ENCODE peak calls at places on chromosome 5, in four cellular contexts. O is K562, Z is HL-60, V is GM12891. P is an unnamed sample.

GRCh38 chr5:165630211-165630866 is 2124.9 kb downstream of the MAT2B start:
- DNase-seq in O (peak; percentile 32), Z (peak; percentile 31), V (peak; percentile 20), P (peak; percentile 2)

GRCh38 chr5:80255425-80255751 is 460 bp downstream of the SERINC5 start:
- DNase-seq in O (peak; percentile 72), Z (no peak), V (peak; percentile 35), P (no peak)

GRCh38 chr5:157651623-157652376 is 438 bp downstream of the SOX30 start:
- DNase-seq in O (no peak), Z (no peak), V (peak; percentile 64), P (peak; percentile 21)

GRCh38 chr5:37789991-37790390 is 49.9 kb downstream of the GDNF start:
- DNase-seq in O (no peak), Z (no peak), V (no peak), P (no peak)

GRCh38 chr5:83724001-83724400 is 3.3 kb upstream of the HAPLN1 start:
- DNase-seq in O (no peak), Z (no peak), V (no peak), P (no peak)

GRCh38 chr5:1744393-1745189 is 55.0 kb downstream of the MRPL36 start:
- DNase-seq in O (no peak), Z (no peak), V (no peak), P (no peak)

GRCh38 chr5:142679744-142680143 is 6.1 kb downstream of the FGF1 start:
- DNase-seq in O (no peak), Z (no peak), V (no peak), P (no peak)

GRCh38 chr5:135890867-135891266 is 4.8 kb downstream of the IL9 start:
- DNase-seq in O (no peak), Z (no peak), V (no peak), P (peak; percentile 15)

GRCh38 chr5:58786904-58787303 is 204.0 kb downstream of the RAB3C start:
- DNase-seq in O (no peak), Z (no peak), V (no peak), P (no peak)

GRCh38 chr5:143879646-143880045 is 67.7 kb downstream of the HMHB1 start:
- DNase-seq in O (no peak), Z (no peak), V (no peak), P (no peak)

GRCh38 chr5:89313804-89314588 is 431.0 kb upstream of the MEF2C start:
- DNase-seq in O (peak; percentile 15), Z (no peak), V (peak; percentile 4), P (peak; percentile 99)

GRCh38 chr5:93705896-93706295 is 35.5 kb downstream of the POU5F2 start:
- DNase-seq in O (no peak), Z (no peak), V (no peak), P (no peak)

GRCh38 chr5:3584724-3585531 is 10.7 kb upstream of the IRX1 start:
- DNase-seq in O (no peak), Z (no peak), V (no peak), P (no peak)

GRCh38 chr5:132298305-132298704 is 4.1 kb downstream of the SLC22A4 start:
- DNase-seq in O (no peak), Z (peak; percentile 47), V (no peak), P (no peak)

GRCh38 chr5:176723440-176723839 is 76.2 kb downstream of the TSPAN17 start:
- DNase-seq in O (no peak), Z (no peak), V (no peak), P (no peak)

GRCh38 chr5:72556351-72557146 is 49.3 kb upstream of the ZNF366 start:
- DNase-seq in O (no peak), Z (peak; percentile 14), V (peak; percentile 53), P (peak; percentile 5)
- TF ChIP-seq SPI1 in O (no peak), Z (no peak), V (no peak), P (no peak)

GRCh38 chr5:73282923-73283322 is 109.9 kb downstream of the TMEM174 start:
- DNase-seq in O (no peak), Z (no peak), V (no peak), P (no peak)
- TF ChIP-seq SPI1 in O (no peak), Z (no peak), V (no peak), P (no peak)

DNA sequence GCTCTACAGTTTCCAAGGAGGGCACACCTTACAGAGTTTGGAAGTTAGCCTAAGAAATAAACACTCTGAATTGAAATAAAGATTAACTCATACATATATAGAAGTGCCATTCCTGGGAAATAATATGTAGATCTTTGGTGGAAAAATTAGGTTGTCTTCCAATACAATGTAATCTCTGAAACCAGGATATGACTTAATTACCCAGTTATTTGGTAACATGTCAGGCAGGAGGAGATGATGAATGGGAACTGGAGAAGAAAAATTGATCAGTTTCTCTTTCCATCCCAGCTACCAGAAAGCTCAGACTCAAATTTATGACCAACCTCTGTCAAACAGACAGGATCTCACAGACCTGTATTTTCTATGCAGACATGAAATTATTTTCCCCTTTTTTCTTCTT is 215.2 kb upstream of the SNX2 start:
- DNase-seq in O (no peak), Z (no peak), V (no peak), P (no peak)
- TF ChIP-seq SPI1 in O (no peak), Z (no peak), V (no peak), P (no peak)

GRCh38 chr5:180522350-180522749 is 28.2 kb downstream of the CNOT6 start:
- DNase-seq in O (no peak), Z (no peak), V (no peak), P (no peak)

GRCh38 chr5:180523629-180524466 is 29.7 kb downstream of the CNOT6 start:
- DNase-seq in O (no peak), Z (no peak), V (no peak), P (no peak)

GRCh38 chr5:180527659-180528058 is 33.5 kb downstream of the CNOT6 start:
- DNase-seq in O (no peak), Z (no peak), V (no peak), P (no peak)

GRCh38 chr5:180525363-180525762 is 31.2 kb downstream of the CNOT6 start:
- DNase-seq in O (no peak), Z (no peak), V (no peak), P (no peak)

GRCh38 chr5:180526265-180526664 is 32.1 kb downstream of the CNOT6 start:
- DNase-seq in O (no peak), Z (no peak), V (no peak), P (no peak)
- TF ChIP-seq SPI1 in O (no peak), Z (no peak), V (no peak), P (no peak)

GRCh38 chr5:150644058-150644457 is 3.6 kb downstream of the SYNPO start:
- DNase-seq in O (no peak), Z (no peak), V (no peak), P (no peak)

GRCh38 chr5:150641826-150642566 is 1.5 kb downstream of the SYNPO start:
- DNase-seq in O (no peak), Z (no peak), V (no peak), P (no peak)

GRCh38 chr5:150642991-150643710 is 2.7 kb downstream of the SYNPO start:
- DNase-seq in O (no peak), Z (no peak), V (no peak), P (no peak)

GRCh38 chr5:150641006-150641570 is 628 bp downstream of the SYNPO start:
- DNase-seq in O (no peak), Z (no peak), V (no peak), P (no peak)

DNA sequence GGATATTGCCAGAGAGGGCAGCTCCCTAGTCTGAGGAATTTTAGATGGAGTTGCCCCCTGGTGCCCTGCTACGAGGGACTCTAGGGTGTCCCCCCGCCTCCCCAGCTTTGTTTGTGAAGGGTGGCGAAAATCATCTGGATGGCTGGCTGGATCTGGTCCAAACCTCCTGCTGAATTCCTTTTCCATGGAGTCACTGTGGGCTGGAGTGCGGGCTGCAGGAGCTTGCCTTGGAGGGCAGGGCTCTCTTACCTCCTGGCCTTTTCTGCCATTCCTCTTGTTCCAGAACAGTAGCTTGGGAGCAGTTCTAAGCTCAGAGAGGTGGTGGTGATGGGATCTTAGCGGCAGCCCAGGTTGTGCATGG is 2.1 kb downstream of the SYNPO start:
- DNase-seq in O (no peak), Z (no peak), V (no peak), P (no peak)
- TF ChIP-seq SPI1 in O (no peak), Z (no peak), V (no peak), P (no peak)

GRCh38 chr5:28917631-28918030 is 1879.2 kb upstream of the CDH9 start:
- DNase-seq in O (no peak), Z (no peak), V (no peak), P (no peak)
- TF ChIP-seq SPI1 in O (no peak), Z (no peak), V (no peak), P (no peak)

DNA sequence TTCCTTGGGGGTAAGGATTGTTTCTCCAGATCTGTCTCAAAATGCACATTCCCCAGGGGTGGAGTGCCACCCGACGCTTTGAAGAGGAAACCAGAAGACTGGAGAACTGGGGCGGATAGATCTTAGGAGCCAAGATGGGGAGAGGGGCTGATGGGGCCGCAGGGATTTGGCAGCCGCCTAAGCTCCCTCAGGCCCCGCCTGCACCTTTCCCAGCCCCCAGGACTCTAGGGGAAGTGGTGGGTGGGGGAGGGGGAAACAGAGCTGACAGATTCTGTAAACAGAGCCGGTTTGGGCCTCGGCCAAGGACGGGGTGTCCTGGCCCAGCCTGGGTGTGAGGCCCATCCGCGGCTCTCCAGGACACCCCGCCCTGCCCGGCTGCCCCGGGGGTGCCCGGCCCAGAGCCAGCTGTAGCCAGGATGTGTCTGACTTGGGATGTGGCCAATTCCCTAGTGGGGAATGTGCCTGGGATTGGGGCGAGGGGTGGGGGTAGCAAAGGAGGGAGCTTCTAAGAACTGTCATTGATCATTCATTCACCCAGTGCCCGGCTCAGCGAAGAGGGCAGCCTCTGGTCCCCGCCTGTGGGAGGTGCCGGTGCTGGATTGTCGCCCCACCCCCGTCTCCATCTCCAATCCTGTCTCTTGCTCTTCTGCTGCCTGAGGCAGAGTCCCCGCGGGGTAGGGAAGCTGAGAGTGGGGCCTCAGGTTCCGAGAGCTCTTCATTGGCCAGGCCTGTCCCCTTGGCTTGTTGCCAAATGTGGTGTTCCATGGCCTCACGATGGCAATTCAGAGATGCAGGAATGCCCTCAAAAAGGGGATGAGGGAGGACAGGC is 54.8 kb upstream of the CDKN2AIPNL start:
- DNase-seq in O (peak; percentile 74), Z (peak; percentile 34), V (peak; percentile 51), P (no peak)
- TF ChIP-seq SPI1 in O (peak; percentile 86), Z (no peak), V (peak; percentile 8), P (peak; percentile 29)

DNA sequence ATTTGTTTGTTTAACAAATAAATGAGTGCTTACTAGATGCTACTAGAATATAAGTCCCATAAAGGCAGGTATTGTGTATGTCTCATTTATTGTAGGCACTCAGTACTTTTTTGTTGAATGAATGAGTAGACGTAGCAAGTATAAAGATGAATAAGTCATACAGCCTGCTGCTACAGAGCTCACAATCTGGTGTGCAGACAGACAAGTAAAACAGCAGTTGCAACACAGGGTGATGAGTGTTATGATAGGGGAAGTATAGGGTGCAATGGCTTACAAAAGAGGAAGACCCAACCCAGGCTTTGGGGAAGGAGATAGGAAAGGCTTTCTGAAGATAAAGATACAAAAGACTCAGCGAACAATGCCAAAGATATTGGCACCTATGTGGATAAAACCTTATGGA is 47.7 kb downstream of the SH3RF2 start:
- DNase-seq in O (no peak), Z (peak; percentile 75), V (no peak), P (no peak)
- TF ChIP-seq SPI1 in O (peak; percentile 49), Z (peak; percentile 97), V (no peak), P (no peak)

GRCh38 chr5:106610041-106610440 is 1060.7 kb downstream of the EFNA5 start:
- DNase-seq in O (no peak), Z (no peak), V (no peak), P (no peak)
- TF ChIP-seq SPI1 in O (no peak), Z (no peak), V (no peak), P (no peak)

P was measured in GM12878.